ENCODE peak calls at places on chromosomes 7 and 10, in four cellular contexts. G, H, P and Y are unnamed samples.

GRCh38 chr10:19043431-19043830 is 5.2 kb upstream of the MALRD1 start:
- DNase-seq in G (no peak), H (no peak), P (no peak), Y (no peak)

GRCh38 chr10:23096814-23097549 is 1.6 kb downstream of the MSRB2 start:
- DNase-seq in G (no peak), H (no peak), P (peak; percentile 79), Y (no peak)

GRCh38 chr7:43942997-43943701 is 16.9 kb downstream of the UBE2D4 start:
- DNase-seq in G (no peak), H (peak; percentile 11), P (peak; percentile 26), Y (no peak)

GRCh38 chr7:87759511-87759910 is 116.6 kb downstream of the SLC25A40 start:
- DNase-seq in G (no peak), H (no peak), P (no peak), Y (no peak)

GRCh38 chr10:5034588-5034987 is 30.9 kb upstream of the AKR1C2 start:
- DNase-seq in G (no peak), H (no peak), P (no peak), Y (no peak)

GRCh38 chr7:44222074-44222473 is 21.3 kb downstream of the YKT6 start:
- DNase-seq in G (no peak), H (no peak), P (no peak), Y (no peak)

GRCh38 chr10:116113721-116114501 is 159.1 kb downstream of the GFRA1 start:
- DNase-seq in G (no peak), H (no peak), P (peak; percentile 98), Y (no peak)

GRCh38 chr7:149398195-149398820 is 62.6 kb downstream of the ZNF777 start:
- DNase-seq in G (no peak), H (no peak), P (no peak), Y (no peak)

GRCh38 chr10:78194539-78195402 is 161.1 kb downstream of the RPS24 start:
- DNase-seq in G (no peak), H (no peak), P (peak; percentile 60), Y (no peak)

GRCh38 chr10:97071491-97071890 is 114.3 kb downstream of the SLIT1 start:
- DNase-seq in G (no peak), H (no peak), P (no peak), Y (no peak)

GRCh38 chr7:115178831-115179230 is 256.9 kb downstream of the MDFIC start:
- DNase-seq in G (no peak), H (no peak), P (no peak), Y (no peak)

GRCh38 chr10:29107866-29108498 is 180.9 kb upstream of the LYZL1 start:
- DNase-seq in G (no peak), H (no peak), P (no peak), Y (no peak)

GRCh38 chr10:30417301-30417700 is 16.7 kb upstream of the MAP3K8 start:
- DNase-seq in G (no peak), H (no peak), P (no peak), Y (no peak)

GRCh38 chr7:42192851-42193456 is 44.1 kb downstream of the GLI3 start:
- DNase-seq in G (no peak), H (peak; percentile 74), P (no peak), Y (no peak)

GRCh38 chr10:79277579-79277978 is 69.7 kb upstream of the PPIF start:
- DNase-seq in G (no peak), H (peak; percentile 36), P (no peak), Y (no peak)

GRCh38 chr10:103637855-103638561 is 144.5 kb downstream of the NEURL1 start:
- DNase-seq in G (no peak), H (peak; percentile 33), P (peak; percentile 98), Y (no peak)

GRCh38 chr7:34900891-34901493 is 136.3 kb downstream of the DPY19L1 start:
- DNase-seq in G (no peak), H (peak; percentile 47), P (no peak), Y (no peak)

GRCh38 chr7:134932707-134933370 is 53.5 kb upstream of the AGBL3 start:
- DNase-seq in G (no peak), H (no peak), P (no peak), Y (no peak)

GRCh38 chr10:97870990-97871389 is 21.3 kb downstream of the GOLGA7B start:
- DNase-seq in G (no peak), H (no peak), P (no peak), Y (no peak)

GRCh38 chr7:146655928-146656797 is 539.6 kb downstream of the CNTNAP2 start:
- DNase-seq in G (no peak), H (no peak), P (no peak), Y (no peak)

GRCh38 chr10:99358101-99358500 is 28.9 kb downstream of the CNNM1 start:
- DNase-seq in G (no peak), H (peak; percentile 50), P (no peak), Y (no peak)

GRCh38 chr7:28623863-28624262 is 211.5 kb downstream of the CREB5 start:
- DNase-seq in G (no peak), H (no peak), P (no peak), Y (no peak)

GRCh38 chr10:52779541-52780390 is 7.2 kb upstream of the MBL2 start:
- DNase-seq in G (peak; percentile 73), H (peak; percentile 81), P (peak; percentile 69), Y (peak; percentile 47)

GRCh38 chr10:49177391-49178355 is 10.5 kb downstream of the TMEM273 start:
- DNase-seq in G (peak; percentile 73), H (no peak), P (peak; percentile 97), Y (peak; percentile 2)

GRCh38 chr7:11366118-11366517 is 392.4 kb downstream of the PHF14 start:
- DNase-seq in G (no peak), H (no peak), P (no peak), Y (no peak)

DNA sequence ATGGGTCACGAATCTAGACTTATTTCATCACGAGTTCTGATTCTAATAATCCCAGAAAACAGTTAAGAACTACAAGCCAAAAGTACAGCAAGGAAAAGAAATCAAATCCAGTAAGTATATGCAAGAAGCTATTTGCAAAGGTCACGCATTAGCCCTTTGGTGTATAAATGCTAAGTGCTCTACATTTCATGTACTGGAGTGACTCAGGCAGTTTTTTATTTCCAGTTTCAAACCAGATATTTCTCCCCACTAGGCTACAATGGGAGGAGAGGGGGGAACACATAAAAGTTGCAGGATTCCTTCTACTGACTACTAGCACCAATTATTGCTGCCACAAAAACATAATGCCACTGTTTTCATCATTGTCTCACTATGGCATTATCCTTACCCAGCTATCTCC is 148.0 kb downstream of the NRCAM start:
- DNase-seq in G (no peak), H (no peak), P (peak; percentile 39), Y (no peak)
- H3K27ac ChIP-seq in G (peak overlapping the region; percentile 30), H (no peak overlapping the region), P (peak overlapping the region; percentile 69), Y (no peak overlapping the region)

DNA sequence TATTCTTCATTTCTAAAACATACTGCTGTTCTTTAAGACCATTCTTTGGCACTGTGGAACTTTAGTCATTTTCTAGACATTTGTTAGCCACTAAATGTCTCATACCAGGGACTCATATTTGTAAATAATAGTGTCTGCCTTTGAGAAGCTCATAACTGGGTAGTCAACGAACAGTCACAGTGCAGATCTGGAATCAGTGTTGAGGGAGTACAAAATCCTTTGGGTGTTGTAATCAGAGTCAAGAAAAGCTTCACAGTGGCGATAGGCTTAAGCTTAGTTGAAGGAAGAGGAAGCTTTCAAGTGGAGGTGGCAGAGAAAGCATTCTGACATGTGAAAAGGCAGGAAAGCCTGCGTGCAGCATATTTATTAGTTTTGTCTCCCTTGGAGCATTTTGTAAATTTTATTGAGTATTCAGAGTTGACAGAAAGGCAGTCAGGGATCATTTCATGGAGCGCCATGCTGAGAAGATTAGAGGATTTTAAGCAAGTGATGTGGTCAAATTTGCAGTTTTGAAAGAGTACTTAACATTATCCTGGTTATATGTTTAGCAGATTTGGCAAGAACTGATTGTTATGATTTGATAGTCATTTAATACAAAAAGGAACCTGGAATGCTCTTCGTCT is 104.9 kb downstream of the ADK start:
- DNase-seq in G (no peak), H (peak; percentile 35), P (peak; percentile 11), Y (no peak)
- H3K27ac ChIP-seq in G (no peak overlapping the region), H (peak overlapping the region; percentile 51), P (no peak overlapping the region), Y (no peak overlapping the region)

GRCh38 chr10:63237396-63237795 is 104.3 kb downstream of the NRBF2 start:
- DNase-seq in G (no peak), H (no peak), P (no peak), Y (no peak)
- H3K27ac ChIP-seq in G (peak overlapping the region; percentile 81), H (no peak overlapping the region), P (peak overlapping the region; percentile 75), Y (peak overlapping the region; percentile 84)

GRCh38 chr7:139094030-139094429 is 15.5 kb downstream of the ZC3HAV1 start:
- DNase-seq in G (no peak), H (no peak), P (no peak), Y (no peak)
- H3K27ac ChIP-seq in G (peak overlapping the region; percentile 65), H (peak overlapping the region; percentile 56), P (no peak overlapping the region), Y (no peak overlapping the region)

GRCh38 chr10:126104767-126105166 is 208.4 kb downstream of the FANK1 start:
- DNase-seq in G (no peak), H (no peak), P (no peak), Y (no peak)

GRCh38 chr10:126111562-126111961 is 215.2 kb downstream of the FANK1 start:
- DNase-seq in G (no peak), H (no peak), P (no peak), Y (no peak)

GRCh38 chr10:126110434-126110833 is 214.1 kb downstream of the FANK1 start:
- DNase-seq in G (no peak), H (no peak), P (peak; percentile 67), Y (no peak)

GRCh38 chr10:126115021-126115610 is 218.8 kb downstream of the FANK1 start:
- DNase-seq in G (no peak), H (peak; percentile 7), P (no peak), Y (no peak)

DNA sequence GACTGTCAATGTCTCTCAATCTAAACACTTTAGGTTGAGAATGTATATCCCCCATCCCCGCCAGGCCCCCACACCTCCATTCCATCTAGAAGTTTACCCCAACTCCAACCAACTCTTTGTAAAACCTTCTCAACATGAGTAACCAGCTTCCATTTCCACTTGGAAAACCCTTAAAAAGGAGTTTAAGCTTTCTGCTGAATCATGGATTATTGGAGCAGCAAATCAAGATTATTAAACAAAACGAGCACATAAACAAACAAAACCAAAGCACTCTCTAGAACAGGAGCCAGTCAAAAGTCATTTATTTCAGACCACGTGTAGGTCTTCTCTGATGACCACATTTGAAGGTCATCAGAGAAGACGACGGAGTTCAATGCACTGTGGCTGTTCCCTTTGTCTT is 213.5 kb downstream of the FANK1 start:
- DNase-seq in G (no peak), H (no peak), P (no peak), Y (no peak)
- H3K27ac ChIP-seq in G (no peak overlapping the region), H (no peak overlapping the region), P (peak overlapping the region; percentile 1), Y (no peak overlapping the region)

GRCh38 chr10:69336952-69337311 is 58.6 kb downstream of the HK1 start:
- DNase-seq in G (no peak), H (no peak), P (no peak), Y (no peak)
- H3K27ac ChIP-seq in G (peak overlapping the region; percentile 82), H (no peak overlapping the region), P (peak overlapping the region; percentile 57), Y (no peak overlapping the region)

DNA sequence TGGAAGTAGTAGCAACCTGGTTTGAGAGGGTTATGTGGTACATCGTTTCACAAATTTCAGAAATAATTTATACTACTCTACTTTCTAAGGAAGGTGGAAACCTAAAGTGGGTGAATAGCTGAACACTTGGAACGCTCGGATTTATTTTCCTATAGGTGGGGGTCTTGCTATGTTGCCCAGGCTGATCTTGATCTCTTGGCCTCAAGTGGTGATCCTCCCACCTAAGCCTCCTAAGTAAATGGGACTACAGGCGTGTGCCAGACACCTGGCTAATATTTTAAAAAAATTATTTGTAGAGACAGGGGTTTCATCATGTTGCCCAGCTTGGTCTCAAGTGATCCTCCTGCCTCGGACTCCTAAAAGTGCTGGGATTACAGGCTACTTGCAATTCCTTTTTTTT is 6.7 kb upstream of the KMT2E start:
- DNase-seq in G (no peak), H (no peak), P (no peak), Y (no peak)
- H3K27ac ChIP-seq in G (peak overlapping the region; percentile 4), H (no peak overlapping the region), P (peak overlapping the region; percentile 10), Y (peak overlapping the region; percentile 32)

GRCh38 chr7:129212596-129212995 is 12.2 kb upstream of the AHCYL2 start:
- DNase-seq in G (no peak), H (no peak), P (no peak), Y (no peak)
- H3K27ac ChIP-seq in G (no peak overlapping the region), H (no peak overlapping the region), P (no peak overlapping the region), Y (no peak overlapping the region)